ENCODE peak calls at places on chromosomes 5 and 9, in six cellular contexts. P, F, I, Y, V and Q are unnamed samples.

GRCh38 chr9:132408521-132408920 is 1.5 kb upstream of the CFAP77 start:
- DNase-seq in P (peak; percentile 78), F (no peak), I (no peak), Y (no peak), V (no peak), Q (no peak)

GRCh38 chr5:170135796-170136490 is 30.2 kb downstream of the FOXI1 start:
- DNase-seq in P (no peak), F (no peak), I (no peak), Y (no peak), V (no peak), Q (no peak)

GRCh38 chr5:1497271-1497777 is 26.4 kb downstream of the LPCAT1 start:
- DNase-seq in P (no peak), F (no peak), I (no peak), Y (peak; percentile 39), V (no peak), Q (no peak)

GRCh38 chr5:159187674-159188164 is 21.6 kb downstream of the RNF145 start:
- DNase-seq in P (no peak), F (no peak), I (no peak), Y (no peak), V (no peak), Q (no peak)

GRCh38 chr9:14030350-14030823 is 283.6 kb downstream of the NFIB start:
- DNase-seq in P (no peak), F (peak; percentile 34), I (no peak), Y (no peak), V (no peak), Q (no peak)

GRCh38 chr9:107946364-107947137 is 457.0 kb upstream of the KLF4 start:
- DNase-seq in P (no peak), F (no peak), I (no peak), Y (no peak), V (no peak), Q (no peak)

GRCh38 chr5:526456-527088 is 2.3 kb upstream of the SLC9A3 start:
- DNase-seq in P (no peak), F (no peak), I (no peak), Y (no peak), V (no peak), Q (no peak)

GRCh38 chr5:90408571-90409317 is 812 bp downstream of the CETN3 start:
- DNase-seq in P (no peak), F (no peak), I (no peak), Y (no peak), V (no peak), Q (no peak)

GRCh38 chr5:82694886-82695285 is 382.3 kb downstream of the TMEM167A start:
- DNase-seq in P (no peak), F (no peak), I (no peak), Y (no peak), V (no peak), Q (no peak)

GRCh38 chr5:123206618-123207320 is 117.7 kb downstream of the PRDM6 start:
- DNase-seq in P (no peak), F (no peak), I (no peak), Y (no peak), V (no peak), Q (no peak)

GRCh38 chr5:54529565-54529964 is 12.0 kb downstream of the SNX18 start:
- DNase-seq in P (no peak), F (no peak), I (no peak), Y (no peak), V (no peak), Q (no peak)

GRCh38 chr5:57302643-57303042 is 128.8 kb downstream of the GPBP1 start:
- DNase-seq in P (no peak), F (no peak), I (no peak), Y (no peak), V (no peak), Q (no peak)

GRCh38 chr9:3845549-3845948 is 319.7 kb upstream of the RFX3 start:
- DNase-seq in P (no peak), F (no peak), I (no peak), Y (no peak), V (no peak), Q (no peak)

GRCh38 chr5:67166460-67166871 is 30.1 kb downstream of the CD180 start:
- DNase-seq in P (peak; percentile 58), F (no peak), I (peak; percentile 27), Y (no peak), V (peak; percentile 77), Q (no peak)

GRCh38 chr5:166907314-166907713 is 1384.1 kb upstream of the WWC1 start:
- DNase-seq in P (no peak), F (no peak), I (no peak), Y (no peak), V (no peak), Q (no peak)

GRCh38 chr9:97615439-97616072 is 17.6 kb downstream of the TSTD2 start:
- DNase-seq in P (no peak), F (peak; percentile 32), I (peak; percentile 45), Y (no peak), V (peak; percentile 47), Q (peak; percentile 22)

GRCh38 chr9:137080260-137081122 is 3.2 kb downstream of the UAP1L1 start:
- DNase-seq in P (no peak), F (no peak), I (no peak), Y (no peak), V (no peak), Q (no peak)

GRCh38 chr5:56337715-56338319 is 104.7 kb upstream of the ANKRD55 start:
- DNase-seq in P (no peak), F (no peak), I (no peak), Y (no peak), V (no peak), Q (no peak)

GRCh38 chr5:34598177-34598794 is 57.8 kb upstream of the RAI14 start:
- DNase-seq in P (no peak), F (peak; percentile 75), I (no peak), Y (no peak), V (no peak), Q (no peak)

GRCh38 chr9:33782395-33783152 is 12.8 kb upstream of the PRSS3 start:
- DNase-seq in P (no peak), F (peak; percentile 52), I (no peak), Y (no peak), V (no peak), Q (no peak)

GRCh38 chr5:60578295-60578694 is 121.7 kb downstream of the DEPDC1B start:
- DNase-seq in P (no peak), F (no peak), I (no peak), Y (no peak), V (no peak), Q (no peak)